ENCODE peak calls at places on chromosomes 16 and 17, in eight cellular contexts. One of them, this sample, is unnamed.

GRCh38 chr17:29383687-29384086 is 6.5 kb upstream of the TAOK1 start:
- DNase-seq in thoracic aorta: no peak
- DNase-seq in neural progenitor cell: no peak
- DNase-seq in right atrium auricular region: no peak
- DNase-seq in H9: no peak
- DNase-seq in A549: no peak
- DNase-seq in heart right ventricle: no peak
- DNase-seq in pancreas: no peak
- DNase-seq in this sample: no peak

GRCh38 chr16:71426069-71426879 is 15.6 kb downstream of the TLE7 start:
- DNase-seq in thoracic aorta: no peak
- DNase-seq in pancreas: peak
- DNase-seq in A549: peak
- DNase-seq in heart right ventricle: no peak
- DNase-seq in right atrium auricular region: no peak
- DNase-seq in H9: peak
- DNase-seq in neural progenitor cell: peak
- DNase-seq in this sample: no peak

GRCh38 chr17:47864791-47865216 is 13.8 kb upstream of the SP6 start:
- DNase-seq in thoracic aorta: no peak
- DNase-seq in pancreas: no peak
- DNase-seq in heart right ventricle: no peak
- DNase-seq in A549: no peak
- DNase-seq in right atrium auricular region: no peak
- DNase-seq in neural progenitor cell: no peak
- DNase-seq in H9: no peak
- DNase-seq in this sample: no peak

GRCh38 chr16:72201387-72201786 is 29.4 kb upstream of the PMFBP1 start:
- DNase-seq in neural progenitor cell: no peak
- DNase-seq in thoracic aorta: no peak
- DNase-seq in pancreas: no peak
- DNase-seq in right atrium auricular region: no peak
- DNase-seq in H9: no peak
- DNase-seq in A549: no peak
- DNase-seq in heart right ventricle: no peak
- DNase-seq in this sample: no peak

GRCh38 chr16:67483731-67484525 is 581 bp upstream of the AGRP start:
- DNase-seq in right atrium auricular region: no peak
- DNase-seq in neural progenitor cell: no peak
- DNase-seq in A549: no peak
- DNase-seq in pancreas: no peak
- DNase-seq in H9: no peak
- DNase-seq in thoracic aorta: no peak
- DNase-seq in heart right ventricle: no peak
- DNase-seq in this sample: no peak

GRCh38 chr17:10628756-10629155 is 28.4 kb downstream of the MYH3 start:
- DNase-seq in thoracic aorta: no peak
- DNase-seq in heart right ventricle: no peak
- DNase-seq in neural progenitor cell: peak
- DNase-seq in right atrium auricular region: no peak
- DNase-seq in A549: peak
- DNase-seq in H9: peak
- DNase-seq in pancreas: no peak
- DNase-seq in this sample: no peak

GRCh38 chr17:49471089-49471683 is 23.9 kb upstream of the NGFR start:
- DNase-seq in thoracic aorta: no peak
- DNase-seq in right atrium auricular region: no peak
- DNase-seq in pancreas: no peak
- DNase-seq in neural progenitor cell: peak
- DNase-seq in A549: no peak
- DNase-seq in heart right ventricle: peak
- DNase-seq in H9: peak
- DNase-seq in this sample: no peak

GRCh38 chr17:9219631-9220415 is 198.5 kb downstream of the NTN1 start:
- DNase-seq in A549: no peak
- DNase-seq in H9: no peak
- DNase-seq in heart right ventricle: no peak
- DNase-seq in pancreas: no peak
- DNase-seq in neural progenitor cell: no peak
- DNase-seq in right atrium auricular region: no peak
- DNase-seq in thoracic aorta: no peak
- DNase-seq in this sample: no peak

GRCh38 chr16:75175074-75175473 is 26.8 kb downstream of the ZFP1 start:
- DNase-seq in thoracic aorta: no peak
- DNase-seq in neural progenitor cell: no peak
- DNase-seq in heart right ventricle: no peak
- DNase-seq in A549: no peak
- DNase-seq in right atrium auricular region: no peak
- DNase-seq in H9: no peak
- DNase-seq in pancreas: no peak
- DNase-seq in this sample: no peak

GRCh38 chr17:28950017-28950751 is 1.1 kb downstream of the PHF12 start:
- DNase-seq in heart right ventricle: peak
- DNase-seq in right atrium auricular region: no peak
- DNase-seq in H9: peak
- DNase-seq in pancreas: peak
- DNase-seq in thoracic aorta: no peak
- DNase-seq in A549: peak
- DNase-seq in neural progenitor cell: peak
- DNase-seq in this sample: peak

GRCh38 chr16:50802000-50802399 is 60.1 kb downstream of the CYLD start:
- DNase-seq in right atrium auricular region: no peak
- DNase-seq in neural progenitor cell: no peak
- DNase-seq in pancreas: no peak
- DNase-seq in H9: no peak
- DNase-seq in thoracic aorta: no peak
- DNase-seq in heart right ventricle: no peak
- DNase-seq in A549: no peak
- DNase-seq in this sample: no peak

DNA sequence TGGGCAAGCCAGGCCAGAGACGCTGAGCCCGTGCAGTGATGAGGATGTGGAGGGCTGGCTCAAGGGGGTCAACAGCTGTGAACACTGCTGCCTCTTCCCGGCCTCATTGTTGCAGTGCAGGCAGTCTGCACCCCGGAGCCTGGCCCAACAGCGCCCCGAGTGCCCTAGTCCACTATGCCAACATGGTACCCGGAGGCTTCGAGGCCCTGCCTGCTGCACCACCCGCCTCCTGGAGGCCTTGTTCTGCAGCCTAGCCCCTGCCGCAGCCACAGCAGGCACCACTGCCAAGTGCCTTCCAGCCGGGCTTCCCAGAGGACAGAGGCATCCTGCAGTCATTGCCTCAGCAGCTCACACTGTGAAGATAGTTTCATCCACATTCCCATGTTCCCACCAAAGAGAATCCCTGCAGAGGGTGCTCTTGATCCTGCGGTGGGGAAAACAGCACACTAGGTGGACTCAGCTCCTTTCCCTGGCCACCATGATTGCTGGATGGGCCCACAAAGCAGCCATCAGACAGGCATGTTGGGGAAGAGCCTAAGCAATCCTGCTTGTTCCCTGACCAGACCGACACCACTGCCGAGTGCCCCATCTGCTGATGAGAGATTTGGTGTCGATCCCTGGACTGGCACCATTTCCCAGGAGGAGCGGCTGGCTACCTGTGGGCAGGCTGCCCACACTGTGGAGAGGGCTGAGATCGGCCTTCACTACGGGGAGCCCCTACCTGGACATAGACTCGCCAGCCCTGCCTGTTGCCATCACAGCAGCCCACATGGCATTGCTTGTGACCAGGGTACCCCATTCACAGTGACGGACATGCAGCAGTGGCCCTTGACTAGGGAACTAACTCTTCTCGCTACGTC is 44.9 kb downstream of the USP22 start:
- DNase-seq in A549: no peak
- DNase-seq in thoracic aorta: no peak
- DNase-seq in neural progenitor cell: no peak
- DNase-seq in heart right ventricle: no peak
- DNase-seq in H9: peak
- DNase-seq in pancreas: no peak
- DNase-seq in right atrium auricular region: no peak
- DNase-seq in this sample: no peak
- TF ChIP-seq CTCF in A549: no peak
- TF ChIP-seq CTCF in thoracic aorta: no peak
- TF ChIP-seq CTCF in neural progenitor cell: no peak
- TF ChIP-seq CTCF in heart right ventricle: no peak
- TF ChIP-seq CTCF in H9: no peak
- TF ChIP-seq CTCF in pancreas: no peak
- TF ChIP-seq CTCF in right atrium auricular region: no peak
- TF ChIP-seq CTCF in this sample: no peak

DNA sequence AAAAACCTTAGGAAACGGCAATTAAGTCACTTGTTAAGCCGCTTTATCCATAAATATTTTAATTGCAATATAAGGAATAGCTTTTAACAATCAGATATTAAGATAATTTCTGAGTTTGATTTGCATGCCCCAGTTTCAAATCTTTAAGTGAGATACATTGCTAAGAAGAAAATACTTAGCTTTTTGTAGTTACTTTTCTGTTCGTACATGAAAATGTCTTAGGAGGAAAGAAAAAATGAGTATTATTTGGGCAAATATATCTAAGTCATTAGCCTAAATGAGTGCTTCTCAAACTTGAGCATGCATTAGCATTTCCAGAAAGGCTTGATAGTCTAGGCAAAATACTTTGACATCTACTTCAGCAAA is 6.4 kb downstream of the ZNF207 start:
- DNase-seq in thoracic aorta: no peak
- DNase-seq in neural progenitor cell: no peak
- DNase-seq in heart right ventricle: no peak
- DNase-seq in pancreas: no peak
- DNase-seq in A549: no peak
- DNase-seq in right atrium auricular region: no peak
- DNase-seq in H9: no peak
- DNase-seq in this sample: no peak
- H3K27ac ChIP-seq in thoracic aorta: no peak
- H3K27ac ChIP-seq in neural progenitor cell: no peak
- H3K27ac ChIP-seq in heart right ventricle: peak
- H3K27ac ChIP-seq in pancreas: no peak
- H3K27ac ChIP-seq in A549: no peak
- H3K27ac ChIP-seq in right atrium auricular region: no peak
- H3K27ac ChIP-seq in H9: no peak
- H3K27ac ChIP-seq in this sample: no peak

GRCh38 chr16:30533748-30534367 is 800 bp downstream of the ZNF747 start:
- DNase-seq in pancreas: no peak
- DNase-seq in A549: no peak
- DNase-seq in H9: no peak
- DNase-seq in heart right ventricle: no peak
- DNase-seq in thoracic aorta: no peak
- DNase-seq in right atrium auricular region: no peak
- DNase-seq in neural progenitor cell: peak
- DNase-seq in this sample: no peak

GRCh38 chr16:30535777-30536190 is 1.1 kb upstream of the ZNF747 start:
- DNase-seq in H9: peak
- DNase-seq in pancreas: peak
- DNase-seq in right atrium auricular region: peak
- DNase-seq in heart right ventricle: peak
- DNase-seq in neural progenitor cell: peak
- DNase-seq in thoracic aorta: no peak
- DNase-seq in A549: peak
- DNase-seq in this sample: peak

GRCh38 chr16:30533146-30533522 is 1.5 kb downstream of the ZNF747 start:
- DNase-seq in H9: no peak
- DNase-seq in right atrium auricular region: no peak
- DNase-seq in pancreas: no peak
- DNase-seq in A549: no peak
- DNase-seq in thoracic aorta: no peak
- DNase-seq in heart right ventricle: no peak
- DNase-seq in neural progenitor cell: no peak
- DNase-seq in this sample: no peak

GRCh38 chr16:30535106-30535776 is 583 bp upstream of the ZNF747 start:
- DNase-seq in neural progenitor cell: peak
- DNase-seq in pancreas: no peak
- DNase-seq in heart right ventricle: no peak
- DNase-seq in H9: peak
- DNase-seq in A549: no peak
- DNase-seq in right atrium auricular region: no peak
- DNase-seq in thoracic aorta: no peak
- DNase-seq in this sample: no peak

DNA sequence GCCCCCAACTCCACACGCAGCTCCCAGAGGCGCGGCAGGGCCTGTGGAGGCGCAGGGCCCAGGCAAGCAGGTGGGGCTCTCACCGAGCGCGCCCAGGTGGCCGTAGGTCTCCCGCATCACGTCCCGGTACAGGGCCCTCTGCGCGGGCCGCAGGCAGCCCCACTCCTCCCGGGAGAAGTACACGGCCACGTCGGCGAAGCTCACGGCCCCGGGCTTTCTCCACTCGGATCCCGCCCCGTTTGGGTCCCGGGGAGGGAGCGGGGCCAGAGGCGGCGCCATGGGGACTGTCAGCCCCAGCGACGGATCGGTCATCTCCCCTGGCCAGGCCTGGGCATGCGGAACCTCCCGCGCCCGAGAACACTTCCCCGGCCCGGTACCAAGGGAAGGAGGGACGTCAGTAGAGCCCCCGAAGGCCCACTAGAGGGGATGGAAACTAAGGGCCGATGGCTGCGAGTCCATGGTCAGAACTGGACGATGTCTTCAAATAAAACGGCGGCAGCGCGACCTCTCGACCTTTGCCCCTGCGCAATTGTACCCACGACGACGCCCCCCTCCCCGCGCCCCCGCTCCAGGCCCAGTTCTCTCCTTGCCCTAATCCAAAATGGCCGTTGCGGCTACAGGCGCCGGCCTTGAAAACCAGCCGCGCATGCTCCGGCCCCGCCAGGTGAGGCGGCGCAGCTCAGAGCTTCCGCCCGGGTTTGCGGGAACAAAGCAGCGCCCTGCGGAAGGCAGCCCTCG is at the start of gene ZNF747:
- DNase-seq in A549: peak
- DNase-seq in H9: peak
- DNase-seq in heart right ventricle: peak
- DNase-seq in neural progenitor cell: peak
- DNase-seq in pancreas: peak
- DNase-seq in right atrium auricular region: peak
- DNase-seq in thoracic aorta: peak
- DNase-seq in this sample: peak
- TF ChIP-seq CTCF in A549: no peak
- TF ChIP-seq CTCF in H9: no peak
- TF ChIP-seq CTCF in heart right ventricle: no peak
- TF ChIP-seq CTCF in neural progenitor cell: peak
- TF ChIP-seq CTCF in pancreas: no peak
- TF ChIP-seq CTCF in right atrium auricular region: peak
- TF ChIP-seq CTCF in thoracic aorta: no peak
- TF ChIP-seq CTCF in this sample: peak

GRCh38 chr17:62653002-62653830 is 25.7 kb downstream of the MRC2 start:
- DNase-seq in thoracic aorta: peak
- DNase-seq in H9: peak
- DNase-seq in neural progenitor cell: peak
- DNase-seq in A549: peak
- DNase-seq in right atrium auricular region: peak
- DNase-seq in heart right ventricle: peak
- DNase-seq in pancreas: peak
- DNase-seq in this sample: peak
- H3K27ac ChIP-seq in thoracic aorta: peak
- H3K27ac ChIP-seq in H9: no peak
- H3K27ac ChIP-seq in neural progenitor cell: peak
- H3K27ac ChIP-seq in A549: peak
- H3K27ac ChIP-seq in right atrium auricular region: peak
- H3K27ac ChIP-seq in heart right ventricle: peak
- H3K27ac ChIP-seq in pancreas: no peak
- H3K27ac ChIP-seq in this sample: peak

GRCh38 chr17:74770498-74771318 is 5.4 kb downstream of the NAT9 start:
- DNase-seq in thoracic aorta: no peak
- DNase-seq in neural progenitor cell: peak
- DNase-seq in pancreas: peak
- DNase-seq in right atrium auricular region: peak
- DNase-seq in A549: peak
- DNase-seq in heart right ventricle: peak
- DNase-seq in H9: peak
- DNase-seq in this sample: peak
- TF ChIP-seq CTCF in thoracic aorta: peak
- TF ChIP-seq CTCF in neural progenitor cell: peak
- TF ChIP-seq CTCF in pancreas: peak
- TF ChIP-seq CTCF in right atrium auricular region: peak
- TF ChIP-seq CTCF in A549: peak
- TF ChIP-seq CTCF in heart right ventricle: peak
- TF ChIP-seq CTCF in H9: peak
- TF ChIP-seq CTCF in this sample: peak